ENCODE peak calls at places on chromosome 16, in five cellular contexts. F, X, G, K and S are unnamed samples.

GRCh38 chr16:50861926-50862325 is 120.0 kb downstream of the CYLD start:
- DNase-seq in X (no peak), F (no peak), K (no peak), G (no peak), S (no peak)

GRCh38 chr16:7366041-7366440 is 33.4 kb downstream of the RBFOX1 start:
- DNase-seq in G (no peak), K (no peak), F (no peak), X (no peak), S (no peak)

GRCh38 chr16:19384656-19385055 is 33.0 kb upstream of the TMC5 start:
- DNase-seq in G (no peak), X (no peak), F (no peak), K (no peak), S (no peak)

GRCh38 chr16:12095275-12096161 is 119.0 kb downstream of the SNX29 start:
- DNase-seq in K (peak), X (peak), F (peak), G (peak), S (peak)

GRCh38 chr16:57592591-57593003 is 35.8 kb upstream of the ADGRG1 start:
- DNase-seq in G (no peak), X (no peak), F (peak), K (no peak), S (peak)

GRCh38 chr16:4064950-4065352 is 51.3 kb downstream of the ADCY9 start:
- DNase-seq in F (no peak), K (no peak), G (no peak), X (no peak), S (peak)

GRCh38 chr16:72371307-72372081 is 199.5 kb upstream of the PMFBP1 start:
- DNase-seq in F (no peak), K (no peak), X (peak), G (peak), S (no peak)

GRCh38 chr16:89981414-89981813 is 32.9 kb downstream of the DEF8 start:
- DNase-seq in K (no peak), F (no peak), X (no peak), G (no peak), S (no peak)

GRCh38 chr16:15970743-15971434 is 21.5 kb downstream of the ABCC1 start:
- DNase-seq in G (no peak), K (no peak), F (no peak), X (no peak), S (no peak)

GRCh38 chr16:71412270-71413160 is 29.3 kb downstream of the TLE7 start:
- DNase-seq in F (peak), X (peak), K (peak), G (peak), S (peak)

GRCh38 chr16:56609463-56609921 is 1.1 kb downstream of the MT2A start:
- DNase-seq in K (peak), F (peak), X (no peak), G (peak), S (peak)

GRCh38 chr16:64047878-64048277 is 1074.0 kb downstream of the CDH11 start:
- DNase-seq in X (no peak), F (no peak), G (no peak), K (no peak), S (no peak)

GRCh38 chr16:1772908-1773702 is at the start of gene MRPS34:
- DNase-seq in K (peak), X (peak), G (peak), F (peak), S (peak)

GRCh38 chr16:50292566-50292948 is 26.2 kb downstream of the ADCY7 start:
- DNase-seq in X (no peak), F (no peak), K (no peak), G (no peak), S (no peak)

GRCh38 chr16:79358188-79358587 is 242.3 kb downstream of the MAF start:
- DNase-seq in G (no peak), F (no peak), X (no peak), K (no peak), S (no peak)

GRCh38 chr16:77424841-77425604 is 9.8 kb downstream of the ADAMTS18 start:
- DNase-seq in F (no peak), K (no peak), X (no peak), G (peak), S (no peak)

GRCh38 chr16:9077001-9077809 is 14.2 kb upstream of the HAPSTR1 start:
- DNase-seq in X (no peak), F (no peak), G (no peak), K (no peak), S (peak)

GRCh38 chr16:23254338-23254737 is 47.8 kb upstream of the SCNN1B start:
- DNase-seq in G (peak), X (no peak), F (peak), K (no peak), S (no peak)

GRCh38 chr16:48636521-48636920 is 26.5 kb upstream of the N4BP1 start:
- DNase-seq in G (no peak), X (no peak), F (no peak), K (no peak), S (no peak)

GRCh38 chr16:19588661-19589060 is 33.2 kb downstream of the VPS35L start:
- DNase-seq in G (no peak), F (no peak), K (no peak), X (no peak), S (no peak)